ENCODE peak calls at places on chromosome 9, in eight cellular contexts. One of them, this sample, is unnamed.

GRCh38 chr9:83027153-83027867 is 35.6 kb downstream of the RASEF start:
- DNase-seq in lower lobe of right lung: no peak
- DNase-seq in adipocyte: peak; percentile 57
- DNase-seq in anterior cingulate cortex: no peak
- DNase-seq in T-helper 1 cell: no peak
- DNase-seq in sciatic nerve: no peak
- DNase-seq in effector CD4-positive, alpha-beta T cell: no peak
- DNase-seq in fibroblast of mammary gland: peak; percentile 88
- DNase-seq in this sample: peak; percentile 74

GRCh38 chr9:123102380-123103113 is 69.1 kb downstream of the GPR21 start:
- DNase-seq in lower lobe of right lung: no peak
- DNase-seq in adipocyte: peak; percentile 56
- DNase-seq in anterior cingulate cortex: no peak
- DNase-seq in T-helper 1 cell: no peak
- DNase-seq in sciatic nerve: no peak
- DNase-seq in effector CD4-positive, alpha-beta T cell: no peak
- DNase-seq in fibroblast of mammary gland: no peak
- DNase-seq in this sample: no peak

GRCh38 chr9:127628644-127629467 is 16.8 kb downstream of the STXBP1 start:
- DNase-seq in lower lobe of right lung: no peak
- DNase-seq in adipocyte: no peak
- DNase-seq in anterior cingulate cortex: no peak
- DNase-seq in T-helper 1 cell: no peak
- DNase-seq in sciatic nerve: peak; percentile 53
- DNase-seq in effector CD4-positive, alpha-beta T cell: no peak
- DNase-seq in fibroblast of mammary gland: peak; percentile 13
- DNase-seq in this sample: no peak

GRCh38 chr9:108041551-108041950 is 552.0 kb upstream of the KLF4 start:
- DNase-seq in lower lobe of right lung: no peak
- DNase-seq in adipocyte: peak; percentile 66
- DNase-seq in anterior cingulate cortex: no peak
- DNase-seq in T-helper 1 cell: no peak
- DNase-seq in sciatic nerve: no peak
- DNase-seq in effector CD4-positive, alpha-beta T cell: no peak
- DNase-seq in fibroblast of mammary gland: peak; percentile 89
- DNase-seq in this sample: peak; percentile 58

GRCh38 chr9:92160786-92161185 is 45.6 kb upstream of the SPTLC1 start:
- DNase-seq in lower lobe of right lung: no peak
- DNase-seq in adipocyte: no peak
- DNase-seq in anterior cingulate cortex: no peak
- DNase-seq in T-helper 1 cell: no peak
- DNase-seq in sciatic nerve: no peak
- DNase-seq in effector CD4-positive, alpha-beta T cell: no peak
- DNase-seq in fibroblast of mammary gland: no peak
- DNase-seq in this sample: no peak

GRCh38 chr9:133449760-133450159 is 10.0 kb upstream of the CACFD1 start:
- DNase-seq in lower lobe of right lung: no peak
- DNase-seq in adipocyte: no peak
- DNase-seq in anterior cingulate cortex: no peak
- DNase-seq in T-helper 1 cell: no peak
- DNase-seq in sciatic nerve: no peak
- DNase-seq in effector CD4-positive, alpha-beta T cell: no peak
- DNase-seq in fibroblast of mammary gland: no peak
- DNase-seq in this sample: no peak

GRCh38 chr9:92377904-92378303 is 26.5 kb downstream of the OGN start:
- DNase-seq in lower lobe of right lung: no peak
- DNase-seq in adipocyte: no peak
- DNase-seq in anterior cingulate cortex: no peak
- DNase-seq in T-helper 1 cell: no peak
- DNase-seq in sciatic nerve: no peak
- DNase-seq in effector CD4-positive, alpha-beta T cell: no peak
- DNase-seq in fibroblast of mammary gland: no peak
- DNase-seq in this sample: no peak

GRCh38 chr9:123584202-123585176 is 228.5 kb downstream of the CRB2 start:
- DNase-seq in lower lobe of right lung: no peak
- DNase-seq in adipocyte: no peak
- DNase-seq in anterior cingulate cortex: no peak
- DNase-seq in T-helper 1 cell: no peak
- DNase-seq in sciatic nerve: no peak
- DNase-seq in effector CD4-positive, alpha-beta T cell: no peak
- DNase-seq in fibroblast of mammary gland: no peak
- DNase-seq in this sample: no peak

GRCh38 chr9:131361202-131361833 is 32.6 kb upstream of the PRRC2B start:
- DNase-seq in lower lobe of right lung: peak; percentile 38
- DNase-seq in adipocyte: no peak
- DNase-seq in anterior cingulate cortex: no peak
- DNase-seq in T-helper 1 cell: no peak
- DNase-seq in sciatic nerve: no peak
- DNase-seq in effector CD4-positive, alpha-beta T cell: no peak
- DNase-seq in fibroblast of mammary gland: peak; percentile 19
- DNase-seq in this sample: peak; percentile 35

GRCh38 chr9:95620722-95621121 is 104.0 kb upstream of the PTCH1 start:
- DNase-seq in lower lobe of right lung: no peak
- DNase-seq in adipocyte: no peak
- DNase-seq in anterior cingulate cortex: no peak
- DNase-seq in T-helper 1 cell: no peak
- DNase-seq in sciatic nerve: no peak
- DNase-seq in effector CD4-positive, alpha-beta T cell: no peak
- DNase-seq in fibroblast of mammary gland: no peak
- DNase-seq in this sample: no peak

GRCh38 chr9:128946544-128946943 is 859 bp downstream of the DOLK start:
- DNase-seq in lower lobe of right lung: no peak
- DNase-seq in adipocyte: no peak
- DNase-seq in anterior cingulate cortex: no peak
- DNase-seq in T-helper 1 cell: no peak
- DNase-seq in sciatic nerve: no peak
- DNase-seq in effector CD4-positive, alpha-beta T cell: no peak
- DNase-seq in fibroblast of mammary gland: no peak
- DNase-seq in this sample: no peak

GRCh38 chr9:5510360-5510931 is at the start of gene PDCD1LG2:
- DNase-seq in lower lobe of right lung: no peak
- DNase-seq in adipocyte: peak; percentile 83
- DNase-seq in anterior cingulate cortex: no peak
- DNase-seq in T-helper 1 cell: peak; percentile 78
- DNase-seq in sciatic nerve: no peak
- DNase-seq in effector CD4-positive, alpha-beta T cell: no peak
- DNase-seq in fibroblast of mammary gland: peak; percentile 87
- DNase-seq in this sample: peak; percentile 87

GRCh38 chr9:131423171-131423581 is 29.3 kb downstream of the PRRC2B start:
- DNase-seq in lower lobe of right lung: peak; percentile 58
- DNase-seq in adipocyte: peak; percentile 88
- DNase-seq in anterior cingulate cortex: peak; percentile 21
- DNase-seq in T-helper 1 cell: no peak
- DNase-seq in sciatic nerve: peak; percentile 77
- DNase-seq in effector CD4-positive, alpha-beta T cell: no peak
- DNase-seq in fibroblast of mammary gland: peak; percentile 82
- DNase-seq in this sample: peak; percentile 88

GRCh38 chr9:106107716-106108115 is 413.4 kb downstream of the TMEM38B start:
- DNase-seq in lower lobe of right lung: no peak
- DNase-seq in adipocyte: no peak
- DNase-seq in anterior cingulate cortex: no peak
- DNase-seq in T-helper 1 cell: no peak
- DNase-seq in sciatic nerve: no peak
- DNase-seq in effector CD4-positive, alpha-beta T cell: no peak
- DNase-seq in fibroblast of mammary gland: no peak
- DNase-seq in this sample: no peak

GRCh38 chr9:130640681-130641080 is 23.7 kb upstream of the PRDM12 start:
- DNase-seq in lower lobe of right lung: no peak
- DNase-seq in adipocyte: no peak
- DNase-seq in anterior cingulate cortex: no peak
- DNase-seq in T-helper 1 cell: no peak
- DNase-seq in sciatic nerve: no peak
- DNase-seq in effector CD4-positive, alpha-beta T cell: no peak
- DNase-seq in fibroblast of mammary gland: no peak
- DNase-seq in this sample: no peak

GRCh38 chr9:134592018-134592818 is 49.4 kb upstream of the COL5A1 start:
- DNase-seq in lower lobe of right lung: no peak
- DNase-seq in adipocyte: peak; percentile 93
- DNase-seq in anterior cingulate cortex: no peak
- DNase-seq in T-helper 1 cell: no peak
- DNase-seq in sciatic nerve: peak; percentile 79
- DNase-seq in effector CD4-positive, alpha-beta T cell: no peak
- DNase-seq in fibroblast of mammary gland: peak; percentile 94
- DNase-seq in this sample: peak; percentile 90

GRCh38 chr9:135898634-135899407 is 8.5 kb downstream of the CAMSAP1 start:
- DNase-seq in lower lobe of right lung: no peak
- DNase-seq in adipocyte: peak; percentile 78
- DNase-seq in anterior cingulate cortex: no peak
- DNase-seq in T-helper 1 cell: no peak
- DNase-seq in sciatic nerve: no peak
- DNase-seq in effector CD4-positive, alpha-beta T cell: no peak
- DNase-seq in fibroblast of mammary gland: peak; percentile 96
- DNase-seq in this sample: peak; percentile 75

GRCh38 chr9:130186839-130187522 is 14.8 kb downstream of the NCS1 start:
- DNase-seq in lower lobe of right lung: peak; percentile 58
- DNase-seq in adipocyte: peak; percentile 70
- DNase-seq in anterior cingulate cortex: no peak
- DNase-seq in T-helper 1 cell: no peak
- DNase-seq in sciatic nerve: no peak
- DNase-seq in effector CD4-positive, alpha-beta T cell: no peak
- DNase-seq in fibroblast of mammary gland: peak; percentile 52
- DNase-seq in this sample: peak; percentile 61

GRCh38 chr9:76403352-76403751 is 9.1 kb upstream of the RFK start:
- DNase-seq in lower lobe of right lung: no peak
- DNase-seq in adipocyte: peak; percentile 92
- DNase-seq in anterior cingulate cortex: no peak
- DNase-seq in T-helper 1 cell: peak; percentile 74
- DNase-seq in sciatic nerve: no peak
- DNase-seq in effector CD4-positive, alpha-beta T cell: no peak
- DNase-seq in fibroblast of mammary gland: peak; percentile 85
- DNase-seq in this sample: peak; percentile 85

GRCh38 chr9:86187121-86187520 is 72.3 kb downstream of the C9orf153 start:
- DNase-seq in lower lobe of right lung: no peak
- DNase-seq in adipocyte: no peak
- DNase-seq in anterior cingulate cortex: no peak
- DNase-seq in T-helper 1 cell: no peak
- DNase-seq in sciatic nerve: no peak
- DNase-seq in effector CD4-positive, alpha-beta T cell: no peak
- DNase-seq in fibroblast of mammary gland: no peak
- DNase-seq in this sample: no peak

GRCh38 chr9:107480386-107480789 is 9.2 kb downstream of the KLF4 start:
- DNase-seq in lower lobe of right lung: peak; percentile 53
- DNase-seq in adipocyte: peak; percentile 92
- DNase-seq in anterior cingulate cortex: no peak
- DNase-seq in T-helper 1 cell: no peak
- DNase-seq in sciatic nerve: peak; percentile 61
- DNase-seq in effector CD4-positive, alpha-beta T cell: no peak
- DNase-seq in fibroblast of mammary gland: peak; percentile 95
- DNase-seq in this sample: peak; percentile 93

GRCh38 chr9:34343090-34343489 is 13.7 kb downstream of the NUDT2 start:
- DNase-seq in lower lobe of right lung: no peak
- DNase-seq in adipocyte: no peak
- DNase-seq in anterior cingulate cortex: peak; percentile 58
- DNase-seq in T-helper 1 cell: no peak
- DNase-seq in sciatic nerve: peak; percentile 83
- DNase-seq in effector CD4-positive, alpha-beta T cell: no peak
- DNase-seq in fibroblast of mammary gland: peak; percentile 56
- DNase-seq in this sample: no peak

GRCh38 chr9:129773262-129774048 is 20.6 kb upstream of the PTGES start:
- DNase-seq in lower lobe of right lung: peak; percentile 76
- DNase-seq in adipocyte: peak; percentile 47
- DNase-seq in anterior cingulate cortex: no peak
- DNase-seq in T-helper 1 cell: no peak
- DNase-seq in sciatic nerve: peak; percentile 72
- DNase-seq in effector CD4-positive, alpha-beta T cell: no peak
- DNase-seq in fibroblast of mammary gland: peak; percentile 97
- DNase-seq in this sample: peak; percentile 98

GRCh38 chr9:86517475-86517874 is 163.3 kb upstream of the TUT7 start:
- DNase-seq in lower lobe of right lung: no peak
- DNase-seq in adipocyte: no peak
- DNase-seq in anterior cingulate cortex: no peak
- DNase-seq in T-helper 1 cell: no peak
- DNase-seq in sciatic nerve: no peak
- DNase-seq in effector CD4-positive, alpha-beta T cell: no peak
- DNase-seq in fibroblast of mammary gland: no peak
- DNase-seq in this sample: no peak

GRCh38 chr9:97958812-97959511 is 21.0 kb upstream of the HEMGN start:
- DNase-seq in lower lobe of right lung: no peak
- DNase-seq in adipocyte: peak; percentile 5
- DNase-seq in anterior cingulate cortex: no peak
- DNase-seq in T-helper 1 cell: no peak
- DNase-seq in sciatic nerve: no peak
- DNase-seq in effector CD4-positive, alpha-beta T cell: no peak
- DNase-seq in fibroblast of mammary gland: peak; percentile 71
- DNase-seq in this sample: peak; percentile 89

GRCh38 chr9:114273461-114273881 is 49.4 kb upstream of the ORM1 start:
- DNase-seq in lower lobe of right lung: peak; percentile 23
- DNase-seq in adipocyte: no peak
- DNase-seq in anterior cingulate cortex: no peak
- DNase-seq in T-helper 1 cell: no peak
- DNase-seq in sciatic nerve: peak; percentile 41
- DNase-seq in effector CD4-positive, alpha-beta T cell: no peak
- DNase-seq in fibroblast of mammary gland: no peak
- DNase-seq in this sample: no peak

GRCh38 chr9:125418404-125418803 is 156.8 kb downstream of the GAPVD1 start:
- DNase-seq in lower lobe of right lung: no peak
- DNase-seq in adipocyte: peak; percentile 64
- DNase-seq in anterior cingulate cortex: no peak
- DNase-seq in T-helper 1 cell: no peak
- DNase-seq in sciatic nerve: no peak
- DNase-seq in effector CD4-positive, alpha-beta T cell: no peak
- DNase-seq in fibroblast of mammary gland: no peak
- DNase-seq in this sample: peak; percentile 32

This sample was measured in fibroblast of villous mesenchyme.